ENCODE peak calls at places on chromosomes 12 and 14, in five cellular contexts. One of them, this sample, is unnamed. For H3K9me3 and H3K27me3, the result is how much of the 10 kb centered on the place peaks cover.

GRCh38 chr12:98582093-98582492 is 11.4 kb upstream of the SLC25A3 start:
- DNase-seq in tibial nerve: no peak
- DNase-seq in neural progenitor cell: no peak
- DNase-seq in left lung: no peak
- DNase-seq in adrenal gland: no peak
- DNase-seq in this sample: peak

GRCh38 chr14:76929927-76930326 is 98.6 kb downstream of the IRF2BPL start:
- DNase-seq in tibial nerve: no peak
- DNase-seq in left lung: no peak
- DNase-seq in adrenal gland: peak
- DNase-seq in neural progenitor cell: no peak
- DNase-seq in this sample: no peak

GRCh38 chr12:53217049-53217929 is 10.2 kb upstream of the ITGB7 start:
- DNase-seq in left lung: peak
- DNase-seq in adrenal gland: peak
- DNase-seq in tibial nerve: no peak
- DNase-seq in neural progenitor cell: peak
- DNase-seq in this sample: peak

GRCh38 chr12:93164103-93164880 is 213.4 kb upstream of the NUDT4 start:
- DNase-seq in neural progenitor cell: no peak
- DNase-seq in left lung: no peak
- DNase-seq in tibial nerve: no peak
- DNase-seq in adrenal gland: no peak
- DNase-seq in this sample: peak

GRCh38 chr12:25248137-25248536 is 2.6 kb downstream of the KRAS start:
- DNase-seq in tibial nerve: no peak
- DNase-seq in neural progenitor cell: peak
- DNase-seq in adrenal gland: no peak
- DNase-seq in left lung: no peak
- DNase-seq in this sample: no peak

GRCh38 chr12:114916531-114916930 is 232.6 kb upstream of the TBX3 start:
- DNase-seq in tibial nerve: no peak
- DNase-seq in neural progenitor cell: no peak
- DNase-seq in adrenal gland: no peak
- DNase-seq in left lung: no peak
- DNase-seq in this sample: no peak

GRCh38 chr12:104258476-104259067 is 43.0 kb downstream of the TXNRD1 start:
- DNase-seq in tibial nerve: no peak
- DNase-seq in neural progenitor cell: no peak
- DNase-seq in adrenal gland: no peak
- DNase-seq in left lung: no peak
- DNase-seq in this sample: no peak

GRCh38 chr12:3490848-3491382 is at the start of gene PRMT8:
- DNase-seq in adrenal gland: no peak
- DNase-seq in left lung: no peak
- DNase-seq in tibial nerve: no peak
- DNase-seq in neural progenitor cell: peak
- DNase-seq in this sample: no peak

GRCh38 chr14:57293851-57294837 is 25.4 kb downstream of the AP5M1 start:
- DNase-seq in adrenal gland: no peak
- DNase-seq in left lung: no peak
- DNase-seq in neural progenitor cell: peak
- DNase-seq in tibial nerve: no peak
- DNase-seq in this sample: no peak

GRCh38 chr12:57614948-57615500 is 3.8 kb downstream of the ARHGEF25 start:
- DNase-seq in adrenal gland: no peak
- DNase-seq in tibial nerve: no peak
- DNase-seq in left lung: no peak
- DNase-seq in neural progenitor cell: no peak
- DNase-seq in this sample: no peak

GRCh38 chr12:67701121-67701520 is 52.6 kb downstream of the DYRK2 start:
- DNase-seq in neural progenitor cell: no peak
- DNase-seq in left lung: no peak
- DNase-seq in adrenal gland: no peak
- DNase-seq in tibial nerve: no peak
- DNase-seq in this sample: no peak

GRCh38 chr12:59649203-59649602 is 53.4 kb downstream of the SLC16A7 start:
- DNase-seq in neural progenitor cell: no peak
- DNase-seq in adrenal gland: no peak
- DNase-seq in tibial nerve: no peak
- DNase-seq in left lung: no peak
- DNase-seq in this sample: peak

GRCh38 chr12:41073633-41074576 is 114.2 kb upstream of the PDZRN4 start:
- DNase-seq in neural progenitor cell: no peak
- DNase-seq in adrenal gland: no peak
- DNase-seq in tibial nerve: no peak
- DNase-seq in left lung: no peak
- DNase-seq in this sample: no peak

GRCh38 chr14:83425138-83425537 is 1891.5 kb upstream of the SEL1L start:
- DNase-seq in left lung: no peak
- DNase-seq in neural progenitor cell: no peak
- DNase-seq in tibial nerve: no peak
- DNase-seq in adrenal gland: no peak
- DNase-seq in this sample: no peak

GRCh38 chr14:34650786-34651584 is 21.0 kb upstream of the SNX6 start:
- DNase-seq in neural progenitor cell: no peak
- DNase-seq in left lung: no peak
- DNase-seq in tibial nerve: no peak
- DNase-seq in adrenal gland: peak
- DNase-seq in this sample: peak

GRCh38 chr12:14394317-14395058 is 29.0 kb downstream of the ATF7IP start:
- DNase-seq in neural progenitor cell: peak
- DNase-seq in adrenal gland: peak
- DNase-seq in left lung: no peak
- DNase-seq in tibial nerve: no peak
- DNase-seq in this sample: no peak

GRCh38 chr12:111322336-111323250 is 46.3 kb downstream of the PHETA1 start:
- DNase-seq in neural progenitor cell: no peak
- DNase-seq in left lung: no peak
- DNase-seq in adrenal gland: no peak
- DNase-seq in tibial nerve: no peak
- DNase-seq in this sample: no peak

GRCh38 chr12:117180790-117181467 is 9.3 kb downstream of the FBXO21 start:
- DNase-seq in adrenal gland: no peak
- DNase-seq in left lung: no peak
- DNase-seq in neural progenitor cell: no peak
- DNase-seq in tibial nerve: no peak
- DNase-seq in this sample: no peak

GRCh38 chr12:18747960-18748359 is 10.0 kb downstream of the CAPZA3 start:
- DNase-seq in neural progenitor cell: no peak
- DNase-seq in tibial nerve: no peak
- DNase-seq in left lung: no peak
- DNase-seq in adrenal gland: peak
- DNase-seq in this sample: peak

GRCh38 chr12:115758886-115759620 is 518.4 kb downstream of the MED13L start:
- DNase-seq in neural progenitor cell: peak
- DNase-seq in left lung: no peak
- DNase-seq in tibial nerve: no peak
- DNase-seq in adrenal gland: no peak
- DNase-seq in this sample: no peak

GRCh38 chr14:96502621-96503251 is 554 bp downstream of the PAPOLA start:
- DNase-seq in adrenal gland: peak
- DNase-seq in left lung: peak
- DNase-seq in neural progenitor cell: peak
- DNase-seq in tibial nerve: peak
- DNase-seq in this sample: no peak

GRCh38 chr12:56803750-56804149 is 40.6 kb downstream of the HSD17B6 start:
- DNase-seq in adrenal gland: peak
- DNase-seq in left lung: no peak
- DNase-seq in neural progenitor cell: no peak
- DNase-seq in tibial nerve: no peak
- DNase-seq in this sample: no peak

GRCh38 chr12:31582155-31582554 is 8.8 kb downstream of the DENND5B start:
- DNase-seq in adrenal gland: no peak
- DNase-seq in neural progenitor cell: no peak
- DNase-seq in tibial nerve: no peak
- DNase-seq in left lung: no peak
- DNase-seq in this sample: no peak

GRCh38 chr12:75571204-75571603 is 59.8 kb upstream of the KRR1 start:
- DNase-seq in adrenal gland: no peak
- DNase-seq in left lung: no peak
- DNase-seq in tibial nerve: no peak
- DNase-seq in neural progenitor cell: no peak
- DNase-seq in this sample: no peak

GRCh38 chr12:41521872-41522379 is 333.8 kb downstream of the PDZRN4 start:
- DNase-seq in left lung: no peak
- DNase-seq in tibial nerve: no peak
- DNase-seq in neural progenitor cell: no peak
- DNase-seq in adrenal gland: no peak
- DNase-seq in this sample: no peak

GRCh38 chr12:121799175-121799841 is 4.5 kb upstream of the SETD1B start:
- DNase-seq in adrenal gland: peak
- DNase-seq in left lung: peak
- DNase-seq in tibial nerve: peak
- DNase-seq in neural progenitor cell: peak
- DNase-seq in this sample: no peak

GRCh38 chr12:121808623-121809022 is 4.8 kb downstream of the SETD1B start:
- DNase-seq in left lung: no peak
- DNase-seq in adrenal gland: no peak
- DNase-seq in tibial nerve: no peak
- DNase-seq in neural progenitor cell: no peak
- DNase-seq in this sample: no peak

GRCh38 chr12:93237235-93237915 is 140.3 kb upstream of the NUDT4 start:
- DNase-seq in neural progenitor cell: no peak
- DNase-seq in tibial nerve: peak
- DNase-seq in left lung: no peak
- DNase-seq in adrenal gland: peak
- DNase-seq in this sample: no peak

GRCh38 chr12:59164991-59165718 is 244.9 kb upstream of the LRIG3 start:
- DNase-seq in left lung: no peak
- DNase-seq in tibial nerve: no peak
- DNase-seq in neural progenitor cell: peak
- DNase-seq in adrenal gland: no peak
- DNase-seq in this sample: peak

GRCh38 chr12:19915392-19916192 is 452.7 kb upstream of the PDE3A start:
- DNase-seq in tibial nerve: peak
- DNase-seq in left lung: no peak
- DNase-seq in neural progenitor cell: peak
- DNase-seq in adrenal gland: no peak
- DNase-seq in this sample: no peak

GRCh38 chr14:80946187-80946586 is 4.6 kb upstream of the CEP128 start:
- DNase-seq in tibial nerve: no peak
- DNase-seq in left lung: no peak
- DNase-seq in adrenal gland: no peak
- DNase-seq in neural progenitor cell: no peak
- DNase-seq in this sample: no peak
- H3K9me3 ChIP-seq in tibial nerve: under half
- H3K9me3 ChIP-seq in left lung: under half
- H3K9me3 ChIP-seq in adrenal gland: under half
- H3K9me3 ChIP-seq in neural progenitor cell: under half
- H3K9me3 ChIP-seq in this sample: under half

GRCh38 chr12:49051373-49051764 is 9.2 kb downstream of the KMT2D start:
- DNase-seq in neural progenitor cell: no peak
- DNase-seq in adrenal gland: peak
- DNase-seq in tibial nerve: no peak
- DNase-seq in left lung: no peak
- DNase-seq in this sample: no peak
- H3K27me3 ChIP-seq in neural progenitor cell: under half
- H3K27me3 ChIP-seq in adrenal gland: under half
- H3K27me3 ChIP-seq in tibial nerve: under half
- H3K27me3 ChIP-seq in left lung: under half
- H3K27me3 ChIP-seq in this sample: under half

DNA sequence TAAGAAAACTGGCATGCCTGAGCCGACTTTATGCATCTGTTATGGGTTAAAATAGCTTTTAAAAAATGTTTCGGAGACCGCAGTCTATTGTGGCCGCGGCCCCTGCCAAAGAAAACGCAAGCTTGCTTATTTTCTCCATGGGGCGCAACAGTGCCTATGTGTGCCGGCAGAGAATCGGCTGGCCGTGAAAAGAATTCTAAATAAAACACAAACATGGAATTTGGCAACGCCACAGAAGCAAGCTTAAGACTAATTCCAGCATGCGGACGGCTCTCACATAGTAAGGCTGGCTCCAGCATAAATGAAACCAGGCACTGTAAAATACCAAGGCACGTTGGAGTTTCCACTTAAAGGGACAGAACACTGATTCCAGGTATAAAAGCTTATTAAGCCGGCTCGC is 56.7 kb downstream of the BCL11B start:
- DNase-seq in neural progenitor cell: no peak
- DNase-seq in left lung: no peak
- DNase-seq in adrenal gland: no peak
- DNase-seq in tibial nerve: no peak
- DNase-seq in this sample: no peak
- H3K4me3 ChIP-seq in neural progenitor cell: no peak
- H3K4me3 ChIP-seq in left lung: no peak
- H3K4me3 ChIP-seq in adrenal gland: no peak
- H3K4me3 ChIP-seq in tibial nerve: no peak
- H3K4me3 ChIP-seq in this sample: no peak

DNA sequence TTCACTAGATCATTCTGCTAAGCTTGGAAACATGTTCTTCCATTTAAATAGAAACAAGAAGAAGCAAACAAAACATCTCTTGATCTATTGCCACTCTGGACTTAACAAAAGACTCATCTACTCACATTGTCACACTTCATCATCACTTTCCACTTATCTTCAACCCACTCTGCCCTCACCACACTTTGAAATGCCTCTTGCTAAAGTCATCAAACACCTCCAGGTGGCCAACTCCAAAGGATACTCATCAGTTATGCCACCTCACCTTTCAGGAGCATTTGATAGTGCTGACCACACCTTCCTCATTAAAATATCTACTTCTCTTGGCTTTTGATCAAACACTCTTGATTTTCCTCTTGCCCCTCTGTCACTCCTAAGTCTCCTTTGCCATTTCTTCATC is 7.2 kb downstream of the EFCAB11 start:
- DNase-seq in adrenal gland: no peak
- DNase-seq in neural progenitor cell: no peak
- DNase-seq in left lung: no peak
- DNase-seq in tibial nerve: no peak
- DNase-seq in this sample: no peak
- H3K9me3 ChIP-seq in adrenal gland: under half
- H3K9me3 ChIP-seq in neural progenitor cell: under half
- H3K9me3 ChIP-seq in left lung: under half
- H3K9me3 ChIP-seq in tibial nerve: under half
- H3K9me3 ChIP-seq in this sample: under half

GRCh38 chr14:74417201-74417600 is 8.8 kb downstream of the SYNDIG1L start:
- DNase-seq in adrenal gland: no peak
- DNase-seq in neural progenitor cell: no peak
- DNase-seq in left lung: no peak
- DNase-seq in tibial nerve: no peak
- DNase-seq in this sample: no peak
- H3K27me3 ChIP-seq in adrenal gland: under half
- H3K27me3 ChIP-seq in neural progenitor cell: under half
- H3K27me3 ChIP-seq in left lung: under half
- H3K27me3 ChIP-seq in tibial nerve: under half
- H3K27me3 ChIP-seq in this sample: half or more

This sample was measured in PC-9.